ENCODE peak calls at places on chromosomes 2 and 18, in five cellular contexts. N is AG10803; X is endothelial cell of umbilical vein; C is CD4-positive, CD25-positive, alpha-beta regulatory T cell; Z is hepatocyte. V is an unnamed sample.
A peak's percentile ranks its signal among the peaks of the same experiment; 100 is the strongest.

GRCh38 chr18:26531600-26532150 is 16.7 kb downstream of the KCTD1 start:
- DNase-seq in X (no peak), N (no peak), Z (no peak), C (no peak), V (no peak)

GRCh38 chr2:65916177-65916576 is 483.8 kb upstream of the SPRED2 start:
- DNase-seq in N (no peak), X (no peak), Z (no peak), C (no peak), V (no peak)

GRCh38 chr18:3060667-3061580 is 48.0 kb upstream of the LPIN2 start:
- DNase-seq in N (no peak), Z (no peak), X (peak; percentile 60), C (peak; percentile 66), V (no peak)

GRCh38 chr2:139835101-139835500 is 1054.9 kb upstream of the NXPH2 start:
- DNase-seq in N (no peak), Z (no peak), C (no peak), X (no peak), V (no peak)

GRCh38 chr18:3541549-3542386 is 91.8 kb downstream of the TGIF1 start:
- DNase-seq in X (no peak), C (no peak), N (no peak), Z (no peak), V (no peak)

GRCh38 chr2:121502781-121503180 is 27.9 kb upstream of the RNU4ATAC start:
- DNase-seq in C (no peak), Z (no peak), X (peak; percentile 13), N (peak; percentile 8), V (no peak)

GRCh38 chr18:58211510-58211909 is 167.5 kb downstream of the NEDD4L start:
- DNase-seq in C (no peak), X (no peak), Z (no peak), N (no peak), V (no peak)

GRCh38 chr2:105737980-105738657 is 6.6 kb upstream of the NCK2 start:
- DNase-seq in Z (no peak), N (no peak), X (no peak), C (peak; percentile 70), V (peak; percentile 49)

GRCh38 chr2:165889761-165890242 is 63.8 kb downstream of the TTC21B start:
- DNase-seq in Z (no peak), N (no peak), X (no peak), C (no peak), V (no peak)

GRCh38 chr2:128689971-128690370 is 371.3 kb upstream of the HS6ST1 start:
- DNase-seq in C (no peak), Z (no peak), X (no peak), N (no peak), V (peak; percentile 77)

GRCh38 chr2:74843371-74844298 is 9.7 kb downstream of the HK2 start:
- DNase-seq in Z (peak; percentile 76), N (peak; percentile 76), X (peak; percentile 70), C (peak; percentile 20), V (no peak)

GRCh38 chr2:36530178-36530982 is 67.6 kb downstream of the FEZ2 start:
- DNase-seq in Z (no peak), C (no peak), X (no peak), N (peak; percentile 77), V (no peak)

GRCh38 chr2:6841537-6842287 is 24.0 kb downstream of the CMPK2 start:
- DNase-seq in N (no peak), C (no peak), Z (no peak), X (no peak), V (no peak)

GRCh38 chr2:199463000-199463692 is 5.4 kb upstream of the SATB2 start:
- DNase-seq in C (no peak), N (peak; percentile 75), Z (peak; percentile 85), X (peak; percentile 30), V (peak; percentile 44)

GRCh38 chr2:72278046-72278445 is 130.4 kb upstream of the CYP26B1 start:
- DNase-seq in Z (peak; percentile 14), C (no peak), X (peak; percentile 35), N (peak; percentile 43), V (no peak)

GRCh38 chr2:240990726-240991377 is 7.6 kb upstream of the SNED1 start:
- DNase-seq in N (no peak), Z (no peak), C (no peak), X (no peak), V (no peak)

GRCh38 chr2:129058981-129059380 is 740.3 kb upstream of the HS6ST1 start:
- DNase-seq in C (no peak), Z (no peak), N (no peak), X (no peak), V (no peak)

GRCh38 chr2:20496069-20496468 is 49.2 kb downstream of the RHOB start:
- DNase-seq in N (peak; percentile 83), Z (peak; percentile 38), X (no peak), C (no peak), V (no peak)

GRCh38 chr2:158953454-158953853 is 15.0 kb upstream of the TANC1 start:
- DNase-seq in N (no peak), Z (no peak), C (no peak), X (peak; percentile 86), V (no peak)

GRCh38 chr2:88942793-88943192 is 251.3 kb downstream of the RPIA start:
- DNase-seq in X (no peak), C (no peak), N (no peak), Z (no peak), V (no peak)

GRCh38 chr18:49728542-49728941 is 84.8 kb downstream of the ACAA2 start:
- DNase-seq in C (no peak), N (no peak), X (peak; percentile 54), Z (peak; percentile 39), V (peak; percentile 18)

GRCh38 chr2:239277401-239278085 is 123.3 kb downstream of the HDAC4 start:
- DNase-seq in C (no peak), X (no peak), N (no peak), Z (no peak), V (no peak)

GRCh38 chr2:149702571-149702970 is 115.0 kb upstream of the MMADHC start:
- DNase-seq in N (no peak), C (no peak), X (no peak), Z (no peak), V (no peak)

GRCh38 chr2:2810504-2810903 is 479.4 kb upstream of the MYT1L start:
- DNase-seq in X (no peak), N (no peak), C (no peak), Z (no peak), V (peak; percentile 28)

GRCh38 chr2:128543036-128543435 is 224.4 kb upstream of the HS6ST1 start:
- DNase-seq in N (no peak), X (no peak), Z (no peak), C (no peak), V (no peak)

GRCh38 chr2:66525609-66526008 is 90.7 kb downstream of the MEIS1 start:
- DNase-seq in X (no peak), Z (no peak), N (no peak), C (no peak), V (peak; percentile 1)

DNA sequence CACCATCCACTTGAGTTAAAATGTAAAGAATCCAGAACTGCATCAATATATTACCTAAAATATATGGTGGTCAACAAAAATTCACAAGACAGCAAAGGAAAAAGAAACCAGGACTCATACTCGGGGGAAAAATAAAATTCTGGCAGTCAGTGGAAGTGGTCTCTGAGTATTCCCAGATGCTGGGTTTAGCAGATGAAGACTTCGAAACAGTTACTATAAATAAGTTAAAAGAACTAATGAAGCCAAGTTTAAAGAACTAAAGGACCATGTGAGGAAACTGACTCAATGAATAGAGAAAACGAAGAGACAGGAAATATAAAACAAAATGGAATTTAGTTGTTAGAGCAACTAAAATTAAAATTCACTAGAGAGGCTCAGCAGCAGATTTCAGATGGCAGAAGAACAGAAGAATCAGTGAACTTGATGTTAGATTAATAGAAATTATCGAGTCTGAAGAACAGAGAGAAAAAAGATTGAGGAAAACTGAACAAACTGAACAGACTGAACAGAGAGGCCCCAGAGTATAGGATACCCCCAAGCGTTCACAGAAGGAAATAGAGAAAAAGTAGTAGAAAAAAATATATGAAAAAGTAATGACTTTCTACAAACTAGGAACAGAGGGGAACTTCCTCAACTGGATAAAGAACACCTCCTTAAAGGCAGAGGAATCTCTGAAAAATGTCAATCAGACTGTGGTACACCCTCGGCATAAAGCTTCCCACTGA is 27.9 kb downstream of the MGAT4A start:
- DNase-seq in N (no peak), X (peak; percentile 63), C (no peak), Z (peak; percentile 16), V (no peak)
- H3K4me3 ChIP-seq in N (no peak overlapping the region), X (no peak overlapping the region), C (peak overlapping the region; percentile 10), Z (no peak overlapping the region), V (no peak overlapping the region)

GRCh38 chr2:15673919-15674636 is 82.4 kb downstream of the DDX1 start:
- DNase-seq in Z (peak; percentile 50), N (peak; percentile 36), X (no peak), C (no peak), V (no peak)
- H3K4me3 ChIP-seq in Z (no peak overlapping the region), N (no peak overlapping the region), X (no peak overlapping the region), C (no peak overlapping the region), V (no peak overlapping the region)

GRCh38 chr2:27280826-27281225 is 1.4 kb upstream of the TRIM54 start:
- DNase-seq in X (no peak), Z (no peak), N (no peak), C (no peak), V (no peak)

GRCh38 chr2:27284989-27285388 is 2.8 kb downstream of the TRIM54 start:
- DNase-seq in X (no peak), Z (no peak), C (no peak), N (no peak), V (no peak)

GRCh38 chr2:27281442-27281841 is 787 bp upstream of the TRIM54 start:
- DNase-seq in Z (no peak), X (no peak), C (no peak), N (no peak), V (no peak)

GRCh38 chr2:27282892-27283291 is 663 bp downstream of the TRIM54 start:
- DNase-seq in N (no peak), C (no peak), Z (no peak), X (peak; percentile 45), V (no peak)

DNA sequence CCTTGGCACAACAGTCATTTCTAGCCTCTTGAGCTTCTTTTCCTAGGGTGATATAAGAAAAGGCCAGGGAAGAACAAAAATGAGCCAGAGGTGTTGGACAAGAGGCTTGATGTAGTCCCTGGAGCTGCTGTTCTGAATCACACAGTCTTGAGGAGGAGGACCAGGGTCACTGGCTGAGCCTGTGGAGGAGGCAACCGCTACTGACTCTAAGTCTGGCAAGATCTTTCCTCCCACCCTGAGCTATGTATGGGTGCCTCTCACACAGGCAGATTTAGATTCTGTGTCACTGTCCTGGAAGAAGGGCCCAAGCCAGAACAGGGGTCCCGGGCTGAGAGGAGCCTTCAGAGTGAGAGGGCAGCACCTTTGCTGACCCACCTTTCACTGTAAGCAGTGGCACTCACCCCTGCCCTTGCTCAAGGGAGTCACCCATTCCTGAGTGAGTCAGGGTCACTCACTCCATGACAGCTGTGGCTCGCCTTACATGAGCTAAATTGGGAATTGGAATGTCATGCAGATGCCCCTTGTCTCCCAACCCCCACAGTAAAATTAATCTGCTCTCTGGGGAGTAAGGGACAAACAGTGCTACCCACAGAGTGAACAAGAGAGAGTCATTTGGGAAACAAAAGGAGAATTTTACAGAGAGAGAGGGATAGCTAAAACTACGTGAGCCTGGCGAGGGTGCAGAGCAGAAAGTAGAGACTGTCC is at the start of gene TRIM54:
- DNase-seq in N (no peak), C (no peak), Z (no peak), X (no peak), V (no peak)
- H3K4me3 ChIP-seq in N (no peak within 1 kb of the TSS), C (no peak within 1 kb of the TSS), Z (no peak within 1 kb of the TSS), X (no peak within 1 kb of the TSS), V (no peak within 1 kb of the TSS)

DNA sequence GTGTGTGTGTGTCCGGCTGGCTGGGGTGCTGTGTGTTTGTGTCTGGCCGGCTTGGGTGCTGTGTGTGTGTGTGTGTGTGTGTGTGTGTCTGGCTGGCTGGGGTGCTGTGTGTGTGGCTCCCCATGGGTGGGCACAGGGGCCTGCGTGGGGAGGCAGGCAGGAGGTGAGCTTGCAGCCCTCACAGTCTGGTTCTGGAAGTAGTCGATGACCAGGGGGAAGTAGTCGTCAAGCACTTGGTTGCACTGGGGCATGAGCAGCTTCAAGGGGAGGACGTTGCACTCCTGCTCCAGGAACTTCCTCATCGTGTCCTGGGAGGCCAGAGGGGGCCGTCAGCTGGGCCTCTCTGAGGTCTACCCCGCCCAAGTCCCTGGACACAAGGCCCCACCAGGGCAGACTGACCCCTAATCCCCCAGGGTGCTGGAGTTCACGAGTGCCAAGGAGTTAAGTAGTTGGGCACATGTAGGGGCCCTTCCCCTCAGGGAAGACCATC is 1.5 kb downstream of the SFTPB start:
- DNase-seq in N (no peak), Z (no peak), X (no peak), C (no peak), V (no peak)
- H3K4me3 ChIP-seq in N (no peak overlapping the region), Z (no peak overlapping the region), X (no peak overlapping the region), C (no peak overlapping the region), V (no peak overlapping the region)

V was measured in Jurkat, Clone E6-1.